ENCODE peak calls at places on chromosomes 12 and 14, in ten cellular contexts. One of them, this sample, is unnamed.

GRCh38 chr12:120115692-120116442 is 686 bp downstream of the RAB35 start:
- DNase-seq in NCI-H1092: no peak
- DNase-seq in naive thymus-derived CD4-positive, alpha-beta T cell: no peak
- DNase-seq in fibroblast of the conjunctiva: peak
- DNase-seq in stimulated activated effector memory CD8-positive, alpha-beta T cell treated with anti-CD3 and anti-CD28 coated beads, Interleukin-12 subunit alpha, Interleukin-12 subunit beta, amount 100 ng/mL, for 72 hours: peak
- DNase-seq in naive thymus-derived CD8-positive, alpha-beta T cell: no peak
- DNase-seq in HT1080: peak
- DNase-seq in left colon: peak
- DNase-seq in GM19239: no peak
- DNase-seq in mesendoderm: peak
- DNase-seq in this sample: peak

GRCh38 chr12:79370021-79370420 is 320.7 kb downstream of the PAWR start:
- DNase-seq in NCI-H1092: no peak
- DNase-seq in naive thymus-derived CD4-positive, alpha-beta T cell: no peak
- DNase-seq in fibroblast of the conjunctiva: no peak
- DNase-seq in stimulated activated effector memory CD8-positive, alpha-beta T cell treated with anti-CD3 and anti-CD28 coated beads, Interleukin-12 subunit alpha, Interleukin-12 subunit beta, amount 100 ng/mL, for 72 hours: no peak
- DNase-seq in naive thymus-derived CD8-positive, alpha-beta T cell: no peak
- DNase-seq in HT1080: no peak
- DNase-seq in left colon: no peak
- DNase-seq in GM19239: no peak
- DNase-seq in mesendoderm: no peak
- DNase-seq in this sample: no peak

GRCh38 chr14:33460119-33460518 is 490.8 kb downstream of the EGLN3 start:
- DNase-seq in NCI-H1092: no peak
- DNase-seq in naive thymus-derived CD4-positive, alpha-beta T cell: no peak
- DNase-seq in fibroblast of the conjunctiva: no peak
- DNase-seq in stimulated activated effector memory CD8-positive, alpha-beta T cell treated with anti-CD3 and anti-CD28 coated beads, Interleukin-12 subunit alpha, Interleukin-12 subunit beta, amount 100 ng/mL, for 72 hours: no peak
- DNase-seq in naive thymus-derived CD8-positive, alpha-beta T cell: no peak
- DNase-seq in HT1080: no peak
- DNase-seq in left colon: no peak
- DNase-seq in GM19239: no peak
- DNase-seq in mesendoderm: no peak
- DNase-seq in this sample: no peak

GRCh38 chr14:76312821-76313220 is 63.1 kb upstream of the ESRRB start:
- DNase-seq in NCI-H1092: no peak
- DNase-seq in naive thymus-derived CD4-positive, alpha-beta T cell: no peak
- DNase-seq in fibroblast of the conjunctiva: no peak
- DNase-seq in stimulated activated effector memory CD8-positive, alpha-beta T cell treated with anti-CD3 and anti-CD28 coated beads, Interleukin-12 subunit alpha, Interleukin-12 subunit beta, amount 100 ng/mL, for 72 hours: no peak
- DNase-seq in naive thymus-derived CD8-positive, alpha-beta T cell: no peak
- DNase-seq in HT1080: no peak
- DNase-seq in left colon: no peak
- DNase-seq in GM19239: no peak
- DNase-seq in mesendoderm: no peak
- DNase-seq in this sample: no peak

GRCh38 chr14:84071061-84071460 is 1458.9 kb upstream of the FLRT2 start:
- DNase-seq in NCI-H1092: no peak
- DNase-seq in naive thymus-derived CD4-positive, alpha-beta T cell: no peak
- DNase-seq in fibroblast of the conjunctiva: no peak
- DNase-seq in stimulated activated effector memory CD8-positive, alpha-beta T cell treated with anti-CD3 and anti-CD28 coated beads, Interleukin-12 subunit alpha, Interleukin-12 subunit beta, amount 100 ng/mL, for 72 hours: no peak
- DNase-seq in naive thymus-derived CD8-positive, alpha-beta T cell: no peak
- DNase-seq in HT1080: no peak
- DNase-seq in left colon: no peak
- DNase-seq in GM19239: no peak
- DNase-seq in mesendoderm: no peak
- DNase-seq in this sample: no peak

GRCh38 chr14:85519661-85520305 is 10.2 kb upstream of the FLRT2 start:
- DNase-seq in NCI-H1092: no peak
- DNase-seq in naive thymus-derived CD4-positive, alpha-beta T cell: no peak
- DNase-seq in fibroblast of the conjunctiva: no peak
- DNase-seq in stimulated activated effector memory CD8-positive, alpha-beta T cell treated with anti-CD3 and anti-CD28 coated beads, Interleukin-12 subunit alpha, Interleukin-12 subunit beta, amount 100 ng/mL, for 72 hours: no peak
- DNase-seq in naive thymus-derived CD8-positive, alpha-beta T cell: no peak
- DNase-seq in HT1080: no peak
- DNase-seq in left colon: no peak
- DNase-seq in GM19239: no peak
- DNase-seq in mesendoderm: no peak
- DNase-seq in this sample: no peak

GRCh38 chr14:99621948-99622347 is 17.9 kb upstream of the CCDC85C start:
- DNase-seq in NCI-H1092: no peak
- DNase-seq in naive thymus-derived CD4-positive, alpha-beta T cell: no peak
- DNase-seq in fibroblast of the conjunctiva: no peak
- DNase-seq in stimulated activated effector memory CD8-positive, alpha-beta T cell treated with anti-CD3 and anti-CD28 coated beads, Interleukin-12 subunit alpha, Interleukin-12 subunit beta, amount 100 ng/mL, for 72 hours: no peak
- DNase-seq in naive thymus-derived CD8-positive, alpha-beta T cell: no peak
- DNase-seq in HT1080: no peak
- DNase-seq in left colon: no peak
- DNase-seq in GM19239: no peak
- DNase-seq in mesendoderm: no peak
- DNase-seq in this sample: no peak

GRCh38 chr12:26471560-26471959 is 276.2 kb downstream of the SSPN start:
- DNase-seq in NCI-H1092: no peak
- DNase-seq in naive thymus-derived CD4-positive, alpha-beta T cell: no peak
- DNase-seq in fibroblast of the conjunctiva: no peak
- DNase-seq in stimulated activated effector memory CD8-positive, alpha-beta T cell treated with anti-CD3 and anti-CD28 coated beads, Interleukin-12 subunit alpha, Interleukin-12 subunit beta, amount 100 ng/mL, for 72 hours: peak
- DNase-seq in naive thymus-derived CD8-positive, alpha-beta T cell: no peak
- DNase-seq in HT1080: no peak
- DNase-seq in left colon: no peak
- DNase-seq in GM19239: peak
- DNase-seq in mesendoderm: no peak
- DNase-seq in this sample: peak

GRCh38 chr12:127054531-127054930 is 1212.4 kb upstream of the TMEM132C start:
- DNase-seq in NCI-H1092: no peak
- DNase-seq in naive thymus-derived CD4-positive, alpha-beta T cell: no peak
- DNase-seq in fibroblast of the conjunctiva: no peak
- DNase-seq in stimulated activated effector memory CD8-positive, alpha-beta T cell treated with anti-CD3 and anti-CD28 coated beads, Interleukin-12 subunit alpha, Interleukin-12 subunit beta, amount 100 ng/mL, for 72 hours: no peak
- DNase-seq in naive thymus-derived CD8-positive, alpha-beta T cell: no peak
- DNase-seq in HT1080: no peak
- DNase-seq in left colon: no peak
- DNase-seq in GM19239: no peak
- DNase-seq in mesendoderm: no peak
- DNase-seq in this sample: peak

GRCh38 chr12:90741611-90742010 is 213.4 kb downstream of the CCER1 start:
- DNase-seq in NCI-H1092: no peak
- DNase-seq in naive thymus-derived CD4-positive, alpha-beta T cell: no peak
- DNase-seq in fibroblast of the conjunctiva: no peak
- DNase-seq in stimulated activated effector memory CD8-positive, alpha-beta T cell treated with anti-CD3 and anti-CD28 coated beads, Interleukin-12 subunit alpha, Interleukin-12 subunit beta, amount 100 ng/mL, for 72 hours: no peak
- DNase-seq in naive thymus-derived CD8-positive, alpha-beta T cell: no peak
- DNase-seq in HT1080: no peak
- DNase-seq in left colon: no peak
- DNase-seq in GM19239: no peak
- DNase-seq in mesendoderm: no peak
- DNase-seq in this sample: no peak

GRCh38 chr14:24296341-24297157 is 3.0 kb downstream of the DHRS1 start:
- DNase-seq in NCI-H1092: peak
- DNase-seq in naive thymus-derived CD4-positive, alpha-beta T cell: peak
- DNase-seq in fibroblast of the conjunctiva: peak
- DNase-seq in stimulated activated effector memory CD8-positive, alpha-beta T cell treated with anti-CD3 and anti-CD28 coated beads, Interleukin-12 subunit alpha, Interleukin-12 subunit beta, amount 100 ng/mL, for 72 hours: peak
- DNase-seq in naive thymus-derived CD8-positive, alpha-beta T cell: peak
- DNase-seq in HT1080: peak
- DNase-seq in left colon: no peak
- DNase-seq in GM19239: peak
- DNase-seq in mesendoderm: peak
- DNase-seq in this sample: peak

GRCh38 chr14:39266589-39266870 is 32.8 kb downstream of the MIA2 start:
- DNase-seq in NCI-H1092: no peak
- DNase-seq in naive thymus-derived CD4-positive, alpha-beta T cell: no peak
- DNase-seq in fibroblast of the conjunctiva: no peak
- DNase-seq in stimulated activated effector memory CD8-positive, alpha-beta T cell treated with anti-CD3 and anti-CD28 coated beads, Interleukin-12 subunit alpha, Interleukin-12 subunit beta, amount 100 ng/mL, for 72 hours: no peak
- DNase-seq in naive thymus-derived CD8-positive, alpha-beta T cell: no peak
- DNase-seq in HT1080: no peak
- DNase-seq in left colon: peak
- DNase-seq in GM19239: peak
- DNase-seq in mesendoderm: peak
- DNase-seq in this sample: peak

GRCh38 chr14:51370758-51371386 is 130.8 kb downstream of the TMX1 start:
- DNase-seq in NCI-H1092: no peak
- DNase-seq in naive thymus-derived CD4-positive, alpha-beta T cell: no peak
- DNase-seq in fibroblast of the conjunctiva: no peak
- DNase-seq in stimulated activated effector memory CD8-positive, alpha-beta T cell treated with anti-CD3 and anti-CD28 coated beads, Interleukin-12 subunit alpha, Interleukin-12 subunit beta, amount 100 ng/mL, for 72 hours: no peak
- DNase-seq in naive thymus-derived CD8-positive, alpha-beta T cell: no peak
- DNase-seq in HT1080: no peak
- DNase-seq in left colon: no peak
- DNase-seq in GM19239: no peak
- DNase-seq in mesendoderm: peak
- DNase-seq in this sample: peak

This sample was measured in EH.